ENCODE peak calls at places on chromosomes 16 and 17, in five cellular contexts. One of them, this sample, is unnamed.

GRCh38 chr17:82345151-82345976 is 11.8 kb upstream of the SECTM1 start:
- DNase-seq in GM18507: no peak
- DNase-seq in PC-9: no peak
- DNase-seq in RPMI8226: no peak
- DNase-seq in tibial nerve: no peak
- DNase-seq in this sample: no peak

GRCh38 chr17:66714046-66715023 is 120.6 kb upstream of the CACNG5 start:
- DNase-seq in RPMI8226: peak
- DNase-seq in tibial nerve: no peak
- DNase-seq in GM18507: no peak
- DNase-seq in PC-9: no peak
- DNase-seq in this sample: no peak

GRCh38 chr16:3861808-3862451 is 18.6 kb downstream of the CREBBP start:
- DNase-seq in PC-9: no peak
- DNase-seq in RPMI8226: no peak
- DNase-seq in tibial nerve: no peak
- DNase-seq in GM18507: no peak
- DNase-seq in this sample: no peak

GRCh38 chr17:19242926-19243325 is 5.8 kb downstream of the EPN2 start:
- DNase-seq in PC-9: no peak
- DNase-seq in tibial nerve: no peak
- DNase-seq in GM18507: no peak
- DNase-seq in RPMI8226: no peak
- DNase-seq in this sample: no peak

GRCh38 chr17:39018267-39019134 is 51.3 kb upstream of the FBXO47 start:
- DNase-seq in RPMI8226: peak
- DNase-seq in tibial nerve: no peak
- DNase-seq in GM18507: no peak
- DNase-seq in PC-9: peak
- DNase-seq in this sample: no peak

GRCh38 chr16:79422061-79422460 is 178.5 kb downstream of the MAF start:
- DNase-seq in RPMI8226: no peak
- DNase-seq in PC-9: no peak
- DNase-seq in GM18507: no peak
- DNase-seq in tibial nerve: no peak
- DNase-seq in this sample: no peak

GRCh38 chr16:23048164-23048563 is 101.1 kb downstream of the USP31 start:
- DNase-seq in GM18507: no peak
- DNase-seq in tibial nerve: no peak
- DNase-seq in RPMI8226: no peak
- DNase-seq in PC-9: no peak
- DNase-seq in this sample: no peak

GRCh38 chr17:76523084-76524037 is 14.1 kb downstream of the CYGB start:
- DNase-seq in PC-9: no peak
- DNase-seq in RPMI8226: peak
- DNase-seq in tibial nerve: no peak
- DNase-seq in GM18507: peak
- DNase-seq in this sample: peak

GRCh38 chr17:62875296-62875695 is 67.2 kb upstream of the MARCHF10 start:
- DNase-seq in tibial nerve: no peak
- DNase-seq in GM18507: no peak
- DNase-seq in RPMI8226: no peak
- DNase-seq in PC-9: no peak
- DNase-seq in this sample: no peak

GRCh38 chr16:78275420-78275819 is 176.0 kb downstream of the WWOX start:
- DNase-seq in GM18507: no peak
- DNase-seq in RPMI8226: no peak
- DNase-seq in PC-9: no peak
- DNase-seq in tibial nerve: no peak
- DNase-seq in this sample: no peak

GRCh38 chr17:59846391-59847165 is 46.2 kb downstream of the TUBD1 start:
- DNase-seq in tibial nerve: no peak
- DNase-seq in GM18507: no peak
- DNase-seq in PC-9: peak
- DNase-seq in RPMI8226: peak
- DNase-seq in this sample: peak